ENCODE peak calls at places on chromosomes 11 and 22, in seven cellular contexts. One of them, this sample, is unnamed.

GRCh38 chr11:9302448-9302847 is 11.9 kb downstream of the TMEM41B start:
- DNase-seq in psoas muscle: no peak
- DNase-seq in body of pancreas: no peak
- DNase-seq in coronary artery: no peak
- DNase-seq in Karpas-422: no peak
- DNase-seq in endothelial cell of umbilical vein: no peak
- DNase-seq in prostate gland: no peak
- DNase-seq in this sample: no peak

GRCh38 chr11:2889399-2890273 is 4.1 kb upstream of the CDKN1C start:
- DNase-seq in psoas muscle: no peak
- DNase-seq in body of pancreas: peak; percentile 13
- DNase-seq in endothelial cell of umbilical vein: no peak
- DNase-seq in Karpas-422: no peak
- DNase-seq in prostate gland: no peak
- DNase-seq in coronary artery: no peak
- DNase-seq in this sample: no peak

GRCh38 chr11:15981292-15981691 is 375.1 kb downstream of the SOX6 start:
- DNase-seq in coronary artery: no peak
- DNase-seq in Karpas-422: no peak
- DNase-seq in psoas muscle: no peak
- DNase-seq in body of pancreas: no peak
- DNase-seq in endothelial cell of umbilical vein: peak; percentile 44
- DNase-seq in prostate gland: no peak
- DNase-seq in this sample: no peak

GRCh38 chr11:110455718-110456117 is 26.0 kb downstream of the FDX1 start:
- DNase-seq in coronary artery: no peak
- DNase-seq in Karpas-422: no peak
- DNase-seq in endothelial cell of umbilical vein: no peak
- DNase-seq in body of pancreas: no peak
- DNase-seq in prostate gland: no peak
- DNase-seq in psoas muscle: no peak
- DNase-seq in this sample: no peak

GRCh38 chr22:31509041-31509440 is 12.7 kb downstream of the SFI1 start:
- DNase-seq in endothelial cell of umbilical vein: no peak
- DNase-seq in Karpas-422: no peak
- DNase-seq in body of pancreas: no peak
- DNase-seq in prostate gland: no peak
- DNase-seq in psoas muscle: no peak
- DNase-seq in coronary artery: no peak
- DNase-seq in this sample: no peak

GRCh38 chr11:13278620-13279486 is 1.3 kb downstream of the BMAL1 start:
- DNase-seq in coronary artery: no peak
- DNase-seq in body of pancreas: peak; percentile 29
- DNase-seq in endothelial cell of umbilical vein: peak; percentile 11
- DNase-seq in prostate gland: no peak
- DNase-seq in psoas muscle: peak; percentile 24
- DNase-seq in Karpas-422: no peak
- DNase-seq in this sample: no peak

GRCh38 chr11:93490996-93491618 is 52.1 kb downstream of the SMCO4 start:
- DNase-seq in psoas muscle: no peak
- DNase-seq in endothelial cell of umbilical vein: no peak
- DNase-seq in Karpas-422: no peak
- DNase-seq in body of pancreas: no peak
- DNase-seq in coronary artery: no peak
- DNase-seq in prostate gland: no peak
- DNase-seq in this sample: no peak

GRCh38 chr11:37946155-37946766 is 1348.2 kb upstream of the RAG2 start:
- DNase-seq in endothelial cell of umbilical vein: peak; percentile 78
- DNase-seq in prostate gland: no peak
- DNase-seq in Karpas-422: peak; percentile 75
- DNase-seq in coronary artery: no peak
- DNase-seq in body of pancreas: peak; percentile 40
- DNase-seq in psoas muscle: no peak
- DNase-seq in this sample: peak; percentile 75

GRCh38 chr11:88522624-88523361 is 185.3 kb upstream of the CTSC start:
- DNase-seq in body of pancreas: no peak
- DNase-seq in coronary artery: no peak
- DNase-seq in endothelial cell of umbilical vein: no peak
- DNase-seq in prostate gland: no peak
- DNase-seq in Karpas-422: no peak
- DNase-seq in psoas muscle: no peak
- DNase-seq in this sample: no peak

GRCh38 chr11:44327730-44328691 is 18.1 kb upstream of the ALX4 start:
- DNase-seq in prostate gland: no peak
- DNase-seq in Karpas-422: peak; percentile 51
- DNase-seq in body of pancreas: no peak
- DNase-seq in endothelial cell of umbilical vein: no peak
- DNase-seq in coronary artery: no peak
- DNase-seq in psoas muscle: no peak
- DNase-seq in this sample: no peak

GRCh38 chr11:119346605-119347004 is at the start of gene MFRP:
- DNase-seq in endothelial cell of umbilical vein: no peak
- DNase-seq in body of pancreas: no peak
- DNase-seq in Karpas-422: no peak
- DNase-seq in coronary artery: no peak
- DNase-seq in prostate gland: no peak
- DNase-seq in psoas muscle: no peak
- DNase-seq in this sample: no peak

GRCh38 chr11:77092382-77092781 is 10.3 kb upstream of the OMP start:
- DNase-seq in psoas muscle: no peak
- DNase-seq in Karpas-422: no peak
- DNase-seq in endothelial cell of umbilical vein: no peak
- DNase-seq in coronary artery: no peak
- DNase-seq in body of pancreas: peak; percentile 11
- DNase-seq in prostate gland: no peak
- DNase-seq in this sample: no peak

GRCh38 chr11:65903068-65903481 is 2.9 kb upstream of the FOSL1 start:
- DNase-seq in Karpas-422: no peak
- DNase-seq in coronary artery: no peak
- DNase-seq in body of pancreas: no peak
- DNase-seq in prostate gland: no peak
- DNase-seq in endothelial cell of umbilical vein: no peak
- DNase-seq in psoas muscle: no peak
- DNase-seq in this sample: no peak

GRCh38 chr22:17862646-17863181 is 88.4 kb upstream of the BID start:
- DNase-seq in body of pancreas: no peak
- DNase-seq in prostate gland: no peak
- DNase-seq in Karpas-422: no peak
- DNase-seq in psoas muscle: no peak
- DNase-seq in endothelial cell of umbilical vein: no peak
- DNase-seq in coronary artery: no peak
- DNase-seq in this sample: no peak

GRCh38 chr22:21916309-21916918 is 36.2 kb downstream of the PPM1F start:
- DNase-seq in body of pancreas: no peak
- DNase-seq in coronary artery: no peak
- DNase-seq in prostate gland: no peak
- DNase-seq in psoas muscle: no peak
- DNase-seq in endothelial cell of umbilical vein: no peak
- DNase-seq in Karpas-422: no peak
- DNase-seq in this sample: no peak

GRCh38 chr22:20865869-20866445 is 7.2 kb downstream of the SNAP29 start:
- DNase-seq in body of pancreas: no peak
- DNase-seq in endothelial cell of umbilical vein: no peak
- DNase-seq in Karpas-422: no peak
- DNase-seq in prostate gland: no peak
- DNase-seq in coronary artery: no peak
- DNase-seq in psoas muscle: no peak
- DNase-seq in this sample: no peak

GRCh38 chr22:42360348-42360747 is 71.9 kb downstream of the NFAM1 start:
- DNase-seq in prostate gland: peak; percentile 35
- DNase-seq in Karpas-422: no peak
- DNase-seq in coronary artery: no peak
- DNase-seq in body of pancreas: peak; percentile 77
- DNase-seq in endothelial cell of umbilical vein: no peak
- DNase-seq in psoas muscle: no peak
- DNase-seq in this sample: no peak

GRCh38 chr11:79413258-79413657 is 27.6 kb downstream of the TENM4 start:
- DNase-seq in endothelial cell of umbilical vein: no peak
- DNase-seq in psoas muscle: peak; percentile 90
- DNase-seq in body of pancreas: peak; percentile 53
- DNase-seq in coronary artery: peak; percentile 85
- DNase-seq in Karpas-422: no peak
- DNase-seq in prostate gland: no peak
- DNase-seq in this sample: peak; percentile 93

GRCh38 chr11:70381872-70382842 is 16.2 kb upstream of the CTTN start:
- DNase-seq in body of pancreas: no peak
- DNase-seq in prostate gland: no peak
- DNase-seq in Karpas-422: no peak
- DNase-seq in coronary artery: no peak
- DNase-seq in endothelial cell of umbilical vein: no peak
- DNase-seq in psoas muscle: no peak
- DNase-seq in this sample: no peak

GRCh38 chr11:134252539-134253188 is 488 bp downstream of the THYN1 start:
- DNase-seq in endothelial cell of umbilical vein: no peak
- DNase-seq in coronary artery: no peak
- DNase-seq in body of pancreas: no peak
- DNase-seq in Karpas-422: peak; percentile 59
- DNase-seq in prostate gland: no peak
- DNase-seq in psoas muscle: no peak
- DNase-seq in this sample: peak; percentile 42

DNA sequence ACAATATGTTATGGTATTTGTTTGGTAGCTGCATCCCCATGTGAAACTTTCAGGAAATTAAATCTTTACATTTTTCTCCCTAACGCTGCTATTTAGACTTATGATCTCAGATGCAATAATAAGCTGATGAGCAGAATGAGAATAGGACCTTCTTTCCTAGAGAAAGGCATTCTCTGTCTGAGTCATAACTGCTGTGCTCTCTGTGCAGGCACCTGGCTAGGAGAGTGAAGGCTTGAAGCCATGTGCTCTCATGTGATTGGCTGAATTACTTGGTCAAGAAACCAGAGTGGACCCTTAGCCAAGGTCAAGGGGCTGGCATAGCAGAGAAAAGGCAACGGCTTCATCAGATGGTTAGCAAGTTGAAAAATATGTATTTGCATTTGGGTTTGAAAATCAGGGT is 185.0 kb downstream of the ADAMTS15 start:
- DNase-seq in Karpas-422: no peak
- DNase-seq in endothelial cell of umbilical vein: no peak
- DNase-seq in prostate gland: no peak
- DNase-seq in psoas muscle: no peak
- DNase-seq in body of pancreas: no peak
- DNase-seq in coronary artery: peak; percentile 17
- DNase-seq in this sample: no peak
- H3K27ac ChIP-seq in Karpas-422: no peak overlapping the region
- H3K27ac ChIP-seq in endothelial cell of umbilical vein: no peak overlapping the region
- H3K27ac ChIP-seq in prostate gland: no peak overlapping the region
- H3K27ac ChIP-seq in psoas muscle: no peak overlapping the region
- H3K27ac ChIP-seq in body of pancreas: no peak overlapping the region
- H3K27ac ChIP-seq in coronary artery: no peak overlapping the region
- H3K27ac ChIP-seq in this sample: no peak overlapping the region

GRCh38 chr11:62508336-62509058 is 38.1 kb downstream of the AHNAK start:
- DNase-seq in prostate gland: peak; percentile 84
- DNase-seq in body of pancreas: peak; percentile 80
- DNase-seq in Karpas-422: peak; percentile 65
- DNase-seq in endothelial cell of umbilical vein: peak; percentile 86
- DNase-seq in psoas muscle: peak; percentile 75
- DNase-seq in coronary artery: peak; percentile 92
- DNase-seq in this sample: peak; percentile 88
- H3K4me3 ChIP-seq in prostate gland: peak overlapping the region; percentile 15
- H3K4me3 ChIP-seq in body of pancreas: no peak overlapping the region
- H3K4me3 ChIP-seq in Karpas-422: no peak overlapping the region
- H3K4me3 ChIP-seq in endothelial cell of umbilical vein: no peak overlapping the region
- H3K4me3 ChIP-seq in psoas muscle: peak overlapping the region; percentile 52
- H3K4me3 ChIP-seq in coronary artery: peak overlapping the region; percentile 42
- H3K4me3 ChIP-seq in this sample: no peak overlapping the region

DNA sequence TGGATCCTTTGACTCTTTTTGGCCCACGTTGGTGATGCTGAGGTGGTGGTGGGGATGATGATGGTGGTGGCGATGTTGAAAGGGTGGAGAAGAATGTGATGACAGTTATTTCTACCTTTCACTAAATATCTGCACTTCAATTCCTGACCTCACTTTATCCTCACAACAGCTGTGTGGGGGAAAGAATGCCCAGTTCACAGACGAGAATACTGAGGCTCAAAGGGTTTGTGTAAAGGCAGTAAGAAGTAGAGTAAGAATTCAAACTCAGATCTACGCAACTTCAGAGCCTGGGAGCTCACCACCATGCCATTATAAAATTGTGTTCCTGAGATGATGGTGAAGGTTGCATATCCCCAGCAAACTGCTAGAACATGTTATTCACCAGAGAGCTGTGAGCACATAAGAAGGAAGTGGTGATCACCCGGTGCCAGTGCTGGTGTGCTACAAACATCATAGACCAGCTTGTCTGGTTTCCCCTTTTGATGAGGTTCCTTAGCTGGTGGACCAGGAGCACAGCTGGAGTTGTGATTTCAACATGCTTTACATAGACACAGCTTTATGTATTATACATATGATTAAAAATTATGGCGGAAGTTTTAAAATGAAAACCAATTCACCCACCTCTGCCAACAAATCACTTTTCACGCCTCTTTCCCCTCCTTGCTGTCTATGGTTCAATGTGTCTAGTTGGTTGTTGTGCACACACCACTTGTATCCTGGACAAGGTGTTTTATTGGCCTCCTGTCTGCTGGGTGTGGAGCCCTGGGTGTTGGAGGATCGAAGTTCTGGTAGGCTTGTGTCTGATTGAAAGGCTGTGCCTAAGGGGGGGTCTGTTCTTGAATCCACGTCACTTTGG is 6.2 kb downstream of the ST14 start:
- DNase-seq in endothelial cell of umbilical vein: no peak
- DNase-seq in body of pancreas: no peak
- DNase-seq in coronary artery: peak; percentile 29
- DNase-seq in prostate gland: no peak
- DNase-seq in psoas muscle: no peak
- DNase-seq in Karpas-422: no peak
- DNase-seq in this sample: no peak
- H3K27ac ChIP-seq in endothelial cell of umbilical vein: no peak overlapping the region
- H3K27ac ChIP-seq in body of pancreas: no peak overlapping the region
- H3K27ac ChIP-seq in coronary artery: no peak overlapping the region
- H3K27ac ChIP-seq in prostate gland: no peak overlapping the region
- H3K27ac ChIP-seq in psoas muscle: no peak overlapping the region
- H3K27ac ChIP-seq in Karpas-422: no peak overlapping the region
- H3K27ac ChIP-seq in this sample: no peak overlapping the region

DNA sequence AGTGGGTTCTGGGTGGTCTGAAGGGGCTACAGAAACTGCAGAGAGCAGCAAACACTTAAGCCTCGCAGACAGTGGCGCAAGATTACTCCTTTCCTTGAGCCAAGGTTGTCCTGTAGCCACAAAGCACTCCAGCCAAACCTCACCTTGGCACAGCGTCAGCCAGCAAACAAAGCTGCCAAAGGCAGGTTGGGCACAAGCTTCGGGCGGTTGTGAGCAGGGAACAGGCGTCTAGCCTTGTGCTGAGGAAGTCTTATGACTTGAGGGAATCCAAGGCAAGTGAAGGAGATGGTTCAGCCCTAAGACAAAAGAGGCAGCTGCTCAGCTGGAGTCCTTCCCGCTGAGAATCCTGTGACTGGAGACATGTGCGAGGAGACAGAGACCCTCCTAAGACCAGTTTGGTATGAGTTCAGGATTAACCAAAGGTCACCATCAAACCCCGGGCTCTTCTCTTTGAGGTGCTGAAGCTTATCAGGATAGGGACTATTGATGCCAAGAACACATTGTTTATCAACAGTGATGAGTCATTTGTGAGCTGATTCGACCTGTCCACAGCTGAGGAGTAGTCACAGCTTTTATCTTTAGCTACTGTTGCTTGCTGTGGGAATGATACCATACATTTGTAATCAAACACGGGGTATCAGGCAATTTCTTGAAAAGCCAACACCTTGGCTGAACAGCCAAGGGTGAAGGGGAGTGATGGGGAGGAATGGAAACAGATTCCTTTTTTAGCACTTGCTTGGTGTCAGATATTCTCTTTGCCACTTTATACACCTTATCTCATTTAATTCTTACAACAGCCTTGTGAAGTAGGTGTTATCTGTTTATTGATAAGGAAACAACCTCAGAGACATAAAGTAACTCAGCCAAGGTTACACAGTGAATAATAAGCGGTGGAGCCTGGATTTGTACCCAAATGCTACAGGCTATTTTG is 4.6 kb downstream of the ADM start:
- DNase-seq in body of pancreas: peak; percentile 92
- DNase-seq in coronary artery: no peak
- DNase-seq in endothelial cell of umbilical vein: peak; percentile 67
- DNase-seq in Karpas-422: no peak
- DNase-seq in prostate gland: peak; percentile 92
- DNase-seq in psoas muscle: peak; percentile 78
- DNase-seq in this sample: peak; percentile 91
- H3K4me3 ChIP-seq in body of pancreas: no peak overlapping the region
- H3K4me3 ChIP-seq in coronary artery: no peak overlapping the region
- H3K4me3 ChIP-seq in endothelial cell of umbilical vein: no peak overlapping the region
- H3K4me3 ChIP-seq in Karpas-422: no peak overlapping the region
- H3K4me3 ChIP-seq in prostate gland: no peak overlapping the region
- H3K4me3 ChIP-seq in psoas muscle: no peak overlapping the region
- H3K4me3 ChIP-seq in this sample: no peak overlapping the region

This sample was measured in cardiac muscle cell.